ENCODE peak calls at places on chromosomes 12 and 14, in four cellular contexts. W, M, E and K are unnamed samples.

GRCh38 chr12:116508145-116509121 is 50.7 kb upstream of the MAP1LC3B2 start:
- DNase-seq in M (no peak), E (no peak), W (peak; percentile 78), K (no peak)

GRCh38 chr14:54173782-54174181 is 217.2 kb upstream of the BMP4 start:
- DNase-seq in E (no peak), M (no peak), W (no peak), K (no peak)

GRCh38 chr14:95222870-95223398 is 65.6 kb upstream of the DICER1 start:
- DNase-seq in E (no peak), M (peak; percentile 21), W (no peak), K (no peak)

GRCh38 chr12:1262008-1262407 is 271.0 kb downstream of the ERC1 start:
- DNase-seq in W (no peak), E (no peak), M (no peak), K (no peak)

GRCh38 chr14:51776102-51776894 is 84.1 kb upstream of the GNG2 start:
- DNase-seq in E (no peak), M (peak; percentile 52), W (peak; percentile 25), K (peak; percentile 81)

GRCh38 chr14:104383931-104384775 is 195.4 kb upstream of the C14orf180 start:
- DNase-seq in E (no peak), W (no peak), M (no peak), K (no peak)

GRCh38 chr12:39780527-39781446 is 161.2 kb upstream of the ABCD2 start:
- DNase-seq in E (no peak), M (no peak), W (no peak), K (no peak)

GRCh38 chr12:105561981-105562726 is 231.7 kb downstream of the C12orf75 start:
- DNase-seq in W (no peak), M (no peak), E (no peak), K (no peak)

GRCh38 chr12:118748478-118749380 is 232.6 kb upstream of the SRRM4 start:
- DNase-seq in W (no peak), E (no peak), M (peak; percentile 21), K (no peak)

GRCh38 chr14:54839681-54840080 is 62.9 kb downstream of the GCH1 start:
- DNase-seq in W (no peak), M (peak; percentile 89), E (no peak), K (no peak)

GRCh38 chr12:27491226-27491625 is 32.8 kb upstream of the PPFIBP1 start:
- DNase-seq in M (no peak), W (no peak), E (no peak), K (no peak)

GRCh38 chr14:61608245-61609142 is 86.8 kb upstream of the HIF1A start:
- DNase-seq in M (peak; percentile 71), W (no peak), E (no peak), K (no peak)

GRCh38 chr14:100662850-100663527 is 63.7 kb upstream of the DLK1 start:
- DNase-seq in W (peak; percentile 74), M (peak; percentile 77), E (no peak), K (peak; percentile 84)

GRCh38 chr12:17030338-17030737 is 424.4 kb upstream of the LMO3 start:
- DNase-seq in W (no peak), M (no peak), E (no peak), K (no peak)

GRCh38 chr12:41224066-41224465 is 35.9 kb downstream of the PDZRN4 start:
- DNase-seq in W (no peak), M (no peak), E (no peak), K (no peak)

GRCh38 chr14:22433059-22433458 is 156.0 kb downstream of the DAD1 start:
- DNase-seq in W (no peak), E (no peak), M (no peak), K (no peak)

GRCh38 chr12:127108360-127109215 is 1158.4 kb upstream of the TMEM132C start:
- DNase-seq in M (peak; percentile 15), E (no peak), W (peak; percentile 72), K (no peak)

GRCh38 chr14:50396636-50397460 is at the start of gene CDKL1:
- DNase-seq in W (peak; percentile 76), M (peak; percentile 32), E (no peak), K (peak; percentile 84)

GRCh38 chr12:6228535-6229223 is 28.5 kb downstream of the CD9 start:
- DNase-seq in M (no peak), E (no peak), W (no peak), K (no peak)

GRCh38 chr12:32179011-32179395 is 72.4 kb downstream of the BICD1 start:
- DNase-seq in W (no peak), M (no peak), E (no peak), K (no peak)

GRCh38 chr14:91019673-91020072 is 40.8 kb downstream of the RPS6KA5 start:
- DNase-seq in W (no peak), E (no peak), M (no peak), K (no peak)

GRCh38 chr12:44510510-44510909 is 365.6 kb downstream of the NELL2 start:
- DNase-seq in W (no peak), M (no peak), E (no peak), K (no peak)

GRCh38 chr12:76312314-76312713 is 35.9 kb downstream of the BBS10 start:
- DNase-seq in M (no peak), E (no peak), W (no peak), K (no peak)

GRCh38 chr14:93115920-93116675 is at the start of gene ITPK1:
- DNase-seq in W (peak; percentile 55), M (peak; percentile 24), E (no peak), K (peak; percentile 79)

GRCh38 chr14:86912689-86913088 is 1080.3 kb downstream of the GALC start:
- DNase-seq in M (no peak), E (no peak), W (no peak), K (no peak)

DNA sequence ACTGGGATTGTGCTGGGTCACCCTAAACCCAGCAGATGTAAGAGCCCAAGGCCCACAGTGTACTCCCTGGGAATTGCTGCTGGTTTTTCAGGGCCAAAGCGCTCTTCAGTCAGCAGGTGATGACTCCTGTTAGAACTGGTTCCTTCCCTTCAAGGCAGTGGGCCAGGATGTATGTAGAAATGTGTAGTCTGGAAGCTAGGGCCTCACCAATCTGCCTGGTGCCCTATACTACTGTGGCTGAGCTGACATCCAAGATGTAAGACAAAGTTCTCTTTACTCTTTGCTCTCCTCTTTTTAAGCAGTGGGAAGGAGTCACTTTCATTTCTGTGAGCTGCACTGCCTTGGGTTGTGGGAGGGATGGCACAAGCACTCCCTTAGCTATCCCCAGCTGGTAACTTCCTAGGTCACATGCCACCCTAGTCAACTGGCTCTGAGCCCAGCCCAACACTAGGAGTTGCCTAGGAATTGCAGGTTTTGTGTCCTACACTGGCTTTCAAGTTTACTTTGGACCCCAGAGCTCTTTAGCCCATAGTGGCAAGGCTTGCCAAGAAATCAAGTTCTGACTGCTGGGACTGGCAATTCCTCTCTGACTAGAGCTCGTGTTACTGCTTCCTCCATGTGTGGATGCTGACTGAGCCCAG is 249.2 kb downstream of the C12orf50 start:
- DNase-seq in M (no peak), E (no peak), W (no peak), K (no peak)
- TF ChIP-seq ATF2 in M (no peak), E (no peak), W (no peak), K (no peak)

GRCh38 chr12:28622416-28622815 is 432.2 kb downstream of the CCDC91 start:
- DNase-seq in M (no peak), E (no peak), W (no peak), K (no peak)
- TF ChIP-seq GABPA in M (no peak), E (no peak), W (no peak), K (no peak)

GRCh38 chr12:10215451-10215850 is 2.8 kb downstream of the GABARAPL1 start:
- DNase-seq in W (no peak), M (no peak), E (no peak), K (no peak)

GRCh38 chr12:10212623-10213131 is at the start of gene GABARAPL1:
- DNase-seq in W (peak; percentile 66), M (peak; percentile 60), E (no peak), K (peak; percentile 82)

GRCh38 chr12:10213168-10214130 is 772 bp downstream of the GABARAPL1 start:
- DNase-seq in E (no peak), M (peak; percentile 39), W (peak; percentile 58), K (peak; percentile 68)

GRCh38 chr12:10214877-10215267 is 2.2 kb downstream of the GABARAPL1 start:
- DNase-seq in W (no peak), M (no peak), E (no peak), K (no peak)

GRCh38 chr12:10214131-10214876 is 1.6 kb downstream of the GABARAPL1 start:
- DNase-seq in E (no peak), W (no peak), M (no peak), K (no peak)
- TF ChIP-seq CBX5 in E (no peak), W (no peak), M (no peak), K (no peak)

DNA sequence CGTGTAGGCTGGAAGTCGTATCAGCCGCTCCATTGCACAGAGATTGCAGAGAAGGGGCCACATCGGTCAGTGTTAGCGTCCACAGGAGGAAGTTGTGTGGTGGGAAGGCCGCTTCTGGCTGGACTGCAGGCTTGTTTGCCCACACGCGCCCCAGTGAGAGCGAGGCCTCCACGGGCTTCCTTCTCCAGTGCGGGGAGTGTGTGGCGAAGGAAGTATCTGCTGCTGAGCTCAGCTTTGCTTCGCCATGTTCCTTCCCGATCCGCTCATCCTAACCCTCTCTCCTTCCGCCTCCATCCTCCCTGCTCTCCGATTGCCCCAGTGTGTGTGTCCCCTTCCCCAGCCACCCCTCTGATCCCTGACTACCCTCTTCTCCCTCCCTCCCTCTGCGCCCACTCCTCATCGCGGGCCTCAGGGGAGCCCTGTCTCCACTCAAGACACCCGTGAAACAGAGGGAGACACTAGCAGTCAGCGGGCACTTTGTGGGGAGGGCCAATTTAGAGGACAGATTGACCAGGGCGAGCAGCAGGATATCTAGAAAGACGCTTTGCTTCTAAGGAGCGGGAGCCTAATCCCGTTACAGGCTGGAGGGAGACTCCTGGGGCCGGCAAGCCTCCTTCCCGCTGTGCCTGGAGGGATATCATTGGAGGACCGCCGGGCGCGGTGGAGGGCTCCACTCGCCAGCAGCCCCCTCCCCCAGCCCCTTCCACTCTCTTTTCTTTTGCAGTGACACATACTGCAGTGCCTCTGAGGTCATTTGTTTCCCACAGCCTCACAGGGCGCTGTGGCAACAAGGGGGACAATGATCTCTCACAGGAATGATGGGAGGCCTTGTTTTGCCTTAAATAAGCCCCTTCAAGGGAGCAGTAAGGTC is 428.8 kb downstream of the ZFP36L1 start:
- DNase-seq in W (no peak), E (no peak), M (peak; percentile 44), K (peak; percentile 34)
- TF ChIP-seq ATF2 in W (no peak), E (no peak), M (no peak), K (peak; percentile 44)

GRCh38 chr12:62520361-62520760 is 53.7 kb downstream of the MON2 start:
- DNase-seq in E (no peak), W (no peak), M (no peak), K (no peak)
- TF ChIP-seq GABPA in E (no peak), W (no peak), M (no peak), K (no peak)

GRCh38 chr12:53049582-53050318 is at the start of gene TNS2:
- DNase-seq in W (peak; percentile 55), M (peak; percentile 72), E (no peak), K (peak; percentile 70)
- TF ChIP-seq CBX5 in W (no peak), M (no peak), E (no peak), K (no peak)

DNA sequence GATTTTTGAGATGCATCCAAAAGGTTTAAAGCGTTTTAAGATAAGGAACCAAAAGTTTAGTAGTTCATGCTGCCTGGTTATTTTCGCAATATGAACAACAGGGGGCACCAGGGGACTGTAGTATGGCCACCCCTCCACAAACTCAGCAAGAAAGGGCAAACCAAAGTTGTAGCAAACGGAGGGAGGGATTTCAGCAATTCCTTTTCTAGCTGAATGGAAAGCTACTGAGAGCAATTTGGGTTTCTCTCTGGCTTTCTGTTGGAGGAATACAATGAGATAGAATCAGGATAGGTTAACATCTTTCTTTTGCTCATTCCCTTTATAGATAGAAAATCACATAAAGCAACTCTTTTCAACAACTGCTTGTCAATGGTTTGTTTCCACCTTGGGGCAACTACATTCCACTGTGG is 62.5 kb downstream of the DRAM1 start:
- DNase-seq in E (no peak), M (peak; percentile 60), W (peak; percentile 67), K (peak; percentile 41)
- TF ChIP-seq ATF2 in E (peak; percentile 52), M (no peak), W (no peak), K (no peak)